ENCODE peak calls at places on chromosomes 1 and 21, in ten cellular contexts. A is fibroblast of pulmonary artery, F is psoas muscle, E is foreskin fibroblast, K is mucosa of descending colon, Z is BJ, C is hepatocyte, J is tibial artery, P is IMR-90, W is OCI-LY7. O is an unnamed sample.

GRCh38 chr1:246784621-246785535 is 60.7 kb downstream of the SCCPDH start:
- DNase-seq in A (peak), F (no peak), E (peak), K (no peak), Z (no peak), C (no peak), J (peak), P (peak), W (no peak), O (no peak)

GRCh38 chr1:168565825-168566224 is 10.6 kb upstream of the XCL1 start:
- DNase-seq in A (no peak), F (no peak), E (no peak), K (no peak), Z (no peak), C (no peak), J (no peak), P (no peak), W (no peak), O (no peak)

GRCh38 chr1:158814970-158815369 is 16.2 kb upstream of the MNDA start:
- DNase-seq in A (no peak), F (no peak), E (no peak), K (no peak), Z (no peak), C (no peak), J (no peak), P (no peak), W (no peak), O (no peak)

GRCh38 chr1:151993084-151993733 is 450 bp downstream of the S100A10 start:
- DNase-seq in A (no peak), F (peak), E (peak), K (peak), Z (no peak), C (peak), J (peak), P (no peak), W (peak), O (no peak)

GRCh38 chr1:112713466-112714312 is 1.4 kb downstream of the PPM1J start:
- DNase-seq in A (no peak), F (peak), E (no peak), K (no peak), Z (no peak), C (no peak), J (no peak), P (no peak), W (peak), O (no peak)

GRCh38 chr1:3772027-3772714 is 378 bp upstream of the SMIM1 start:
- DNase-seq in A (peak), F (peak), E (peak), K (peak), Z (no peak), C (peak), J (peak), P (peak), W (peak), O (peak)

GRCh38 chr1:200075522-200075921 is 48.0 kb downstream of the NR5A2 start:
- DNase-seq in A (peak), F (no peak), E (no peak), K (no peak), Z (no peak), C (no peak), J (no peak), P (no peak), W (peak), O (no peak)

GRCh38 chr21:46255166-46255565 is 26.6 kb upstream of the LSS start:
- DNase-seq in A (no peak), F (no peak), E (no peak), K (no peak), Z (no peak), C (no peak), J (no peak), P (no peak), W (no peak), O (no peak)

GRCh38 chr1:78627321-78627720 is 7.1 kb downstream of the IFI44L start:
- DNase-seq in A (no peak), F (no peak), E (peak), K (no peak), Z (no peak), C (no peak), J (no peak), P (peak), W (no peak), O (no peak)

GRCh38 chr1:33055210-33055991 is 18.7 kb upstream of the AK2 start:
- DNase-seq in A (peak), F (peak), E (peak), K (peak), Z (no peak), C (peak), J (peak), P (peak), W (peak), O (peak)

GRCh38 chr1:186082235-186082937 is 292.7 kb downstream of the TPR start:
- DNase-seq in A (peak), F (peak), E (peak), K (peak), Z (no peak), C (peak), J (peak), P (peak), W (peak), O (peak)

GRCh38 chr1:1291023-1291528 is 10.8 kb downstream of the SCNN1D start:
- DNase-seq in A (no peak), F (peak), E (no peak), K (peak), Z (no peak), C (no peak), J (no peak), P (no peak), W (no peak), O (no peak)

GRCh38 chr1:53398585-53399365 is 60.4 kb upstream of the DMRTB1 start:
- DNase-seq in A (no peak), F (no peak), E (no peak), K (no peak), Z (no peak), C (no peak), J (peak), P (no peak), W (no peak), O (no peak)

GRCh38 chr21:46599251-46599572 is 5.7 kb downstream of the S100B start:
- DNase-seq in A (peak), F (no peak), E (peak), K (no peak), Z (peak), C (peak), J (no peak), P (peak), W (no peak), O (no peak)

DNA sequence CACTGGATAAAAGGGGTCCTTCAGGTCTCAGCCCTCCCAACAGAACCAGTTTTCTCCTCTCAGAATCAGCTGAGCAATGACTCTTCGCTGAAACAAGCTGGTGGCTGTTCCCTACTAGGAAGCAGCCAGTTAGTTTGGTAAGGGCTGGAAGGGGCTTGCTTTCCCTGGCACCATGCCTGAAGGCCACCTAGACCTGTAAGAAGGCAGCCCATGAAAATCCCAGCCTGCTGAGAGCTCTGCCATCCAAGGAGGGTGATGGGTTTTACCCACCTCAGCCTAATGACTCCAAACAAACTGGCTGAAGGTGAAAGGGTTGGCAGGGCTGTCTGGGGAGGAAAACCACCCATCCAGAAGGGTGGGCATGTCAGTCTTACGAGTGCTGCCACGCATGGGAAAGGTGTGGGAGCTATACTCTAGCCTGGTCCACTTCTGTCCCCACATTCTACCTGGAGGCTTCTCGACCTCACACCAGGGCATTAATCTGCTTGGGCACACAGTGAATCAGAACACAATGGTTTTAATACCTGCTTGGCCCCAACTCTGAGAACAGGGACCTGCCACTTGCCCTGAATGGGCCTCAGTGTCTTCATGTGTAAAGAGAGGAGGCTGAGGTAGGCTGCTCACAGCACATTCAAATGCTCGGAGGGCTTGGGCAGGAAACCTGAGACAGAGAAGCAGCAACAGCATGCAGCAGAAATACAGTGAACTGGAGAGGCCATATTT is 53.1 kb downstream of the CD46 start:
- DNase-seq in A (no peak), F (no peak), E (no peak), K (no peak), Z (no peak), C (no peak), J (peak), P (no peak), W (no peak), O (no peak)
- H3K4me3 ChIP-seq in A (no peak), F (peak), E (no peak), K (no peak), Z (no peak), C (no peak), J (no peak), P (no peak), W (no peak), O (no peak)

GRCh38 chr21:44455524-44456206 is 355 bp downstream of the LRRC3 start:
- DNase-seq in A (peak), F (peak), E (peak), K (peak), Z (no peak), C (peak), J (no peak), P (no peak), W (no peak), O (no peak)

GRCh38 chr21:44454747-44455523 is at the start of gene LRRC3:
- DNase-seq in A (peak), F (peak), E (peak), K (peak), Z (peak), C (peak), J (peak), P (peak), W (peak), O (peak)

GRCh38 chr21:44456915-44457736 is 1.8 kb downstream of the LRRC3 start:
- DNase-seq in A (no peak), F (peak), E (no peak), K (peak), Z (no peak), C (no peak), J (peak), P (no peak), W (no peak), O (no peak)

GRCh38 chr21:44454058-44454457 is 1.3 kb upstream of the LRRC3 start:
- DNase-seq in A (no peak), F (no peak), E (no peak), K (no peak), Z (no peak), C (no peak), J (no peak), P (no peak), W (no peak), O (no peak)

GRCh38 chr21:44456207-44456914 is 1.1 kb downstream of the LRRC3 start:
- DNase-seq in A (no peak), F (peak), E (no peak), K (peak), Z (no peak), C (no peak), J (peak), P (no peak), W (no peak), O (no peak)
- H3K4me3 ChIP-seq in A (peak), F (peak), E (peak), K (no peak), Z (peak), C (peak), J (peak), P (no peak), W (no peak), O (peak)

GRCh38 chr1:25848531-25848930 is 10.7 kb downstream of the AUNIP start:
- DNase-seq in A (no peak), F (no peak), E (peak), K (no peak), Z (no peak), C (no peak), J (no peak), P (peak), W (no peak), O (no peak)

GRCh38 chr1:25844485-25845337 is 14.5 kb downstream of the AUNIP start:
- DNase-seq in A (no peak), F (no peak), E (no peak), K (no peak), Z (no peak), C (no peak), J (no peak), P (peak), W (no peak), O (no peak)

GRCh38 chr1:25847929-25848328 is 11.3 kb downstream of the AUNIP start:
- DNase-seq in A (no peak), F (no peak), E (no peak), K (no peak), Z (no peak), C (no peak), J (no peak), P (no peak), W (no peak), O (no peak)

GRCh38 chr1:25845664-25846063 is 13.6 kb downstream of the AUNIP start:
- DNase-seq in A (no peak), F (no peak), E (no peak), K (no peak), Z (no peak), C (no peak), J (no peak), P (no peak), W (no peak), O (no peak)

GRCh38 chr1:25843483-25843882 is 15.8 kb downstream of the AUNIP start:
- DNase-seq in A (no peak), F (no peak), E (no peak), K (no peak), Z (no peak), C (no peak), J (no peak), P (no peak), W (no peak), O (no peak)
- H3K4me3 ChIP-seq in A (no peak), F (no peak), E (no peak), K (no peak), Z (no peak), C (no peak), J (no peak), P (no peak), W (no peak), O (no peak)

DNA sequence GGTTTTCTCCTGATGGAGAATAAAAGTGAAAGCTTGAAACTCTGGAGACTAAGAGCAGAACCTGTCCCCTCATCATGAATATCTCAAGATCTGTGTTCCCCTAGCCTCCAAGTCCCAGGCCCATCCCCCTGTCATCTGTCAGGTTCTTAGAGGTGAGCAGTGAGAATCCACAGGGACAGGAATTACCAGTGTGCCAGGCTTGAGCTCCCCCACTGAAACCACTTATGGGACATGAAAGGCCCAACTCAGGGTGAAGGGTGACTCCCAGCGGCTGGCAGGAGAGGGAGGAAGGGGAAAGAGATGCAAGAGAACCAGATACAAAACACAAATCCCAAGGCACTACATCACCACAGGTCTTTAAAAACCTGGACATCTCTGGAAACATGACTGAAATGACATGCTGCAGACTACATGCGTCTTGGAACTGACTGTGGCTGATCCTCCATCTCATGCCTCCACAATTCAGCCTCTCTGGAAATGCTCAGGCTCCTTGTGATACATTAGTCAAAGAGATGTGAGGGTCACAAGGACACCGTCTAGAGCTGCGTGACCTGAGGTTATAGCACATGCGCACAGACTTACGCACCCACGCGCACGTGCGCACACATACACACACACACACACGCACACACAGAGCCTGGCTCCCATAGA is 6.8 kb upstream of the LY9 start:
- DNase-seq in A (no peak), F (no peak), E (no peak), K (no peak), Z (no peak), C (no peak), J (no peak), P (no peak), W (no peak), O (no peak)
- H3K4me3 ChIP-seq in A (no peak), F (no peak), E (no peak), K (no peak), Z (no peak), C (no peak), J (no peak), P (no peak), W (no peak), O (no peak)

DNA sequence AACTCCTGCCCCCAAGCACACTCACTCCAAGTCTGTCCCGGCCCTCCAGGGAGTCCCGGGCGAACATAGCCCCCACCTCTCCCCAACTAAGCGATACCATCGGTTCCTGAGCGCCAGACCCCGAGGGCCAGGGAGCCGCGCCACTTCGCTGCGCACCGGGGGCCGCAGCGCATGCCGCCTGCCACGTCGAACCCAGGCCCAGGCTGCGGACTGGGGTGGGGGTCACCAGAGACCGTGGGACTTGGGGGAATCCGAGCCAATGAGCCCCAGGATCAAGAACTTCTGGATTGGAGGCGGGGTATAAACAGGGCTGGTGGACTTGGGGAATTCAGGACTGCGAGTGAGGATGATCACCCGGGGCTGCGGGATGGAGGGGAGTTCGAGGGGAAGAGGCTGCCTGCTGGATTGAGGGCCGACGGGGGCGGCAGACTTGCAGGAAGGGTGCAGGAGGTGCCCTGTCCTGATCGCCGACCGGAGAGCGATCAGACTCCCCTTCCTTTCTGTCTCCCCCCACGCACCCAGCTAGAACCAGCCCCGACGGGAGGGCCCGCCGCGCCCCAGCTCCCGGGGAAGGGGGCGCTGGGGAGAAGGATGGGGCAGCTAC is 640 bp downstream of the RSPO1 start:
- DNase-seq in A (no peak), F (no peak), E (no peak), K (no peak), Z (no peak), C (no peak), J (no peak), P (no peak), W (no peak), O (no peak)
- H3K4me3 ChIP-seq in A (no peak), F (peak), E (peak), K (no peak), Z (peak), C (no peak), J (peak), P (peak), W (no peak), O (no peak)

DNA sequence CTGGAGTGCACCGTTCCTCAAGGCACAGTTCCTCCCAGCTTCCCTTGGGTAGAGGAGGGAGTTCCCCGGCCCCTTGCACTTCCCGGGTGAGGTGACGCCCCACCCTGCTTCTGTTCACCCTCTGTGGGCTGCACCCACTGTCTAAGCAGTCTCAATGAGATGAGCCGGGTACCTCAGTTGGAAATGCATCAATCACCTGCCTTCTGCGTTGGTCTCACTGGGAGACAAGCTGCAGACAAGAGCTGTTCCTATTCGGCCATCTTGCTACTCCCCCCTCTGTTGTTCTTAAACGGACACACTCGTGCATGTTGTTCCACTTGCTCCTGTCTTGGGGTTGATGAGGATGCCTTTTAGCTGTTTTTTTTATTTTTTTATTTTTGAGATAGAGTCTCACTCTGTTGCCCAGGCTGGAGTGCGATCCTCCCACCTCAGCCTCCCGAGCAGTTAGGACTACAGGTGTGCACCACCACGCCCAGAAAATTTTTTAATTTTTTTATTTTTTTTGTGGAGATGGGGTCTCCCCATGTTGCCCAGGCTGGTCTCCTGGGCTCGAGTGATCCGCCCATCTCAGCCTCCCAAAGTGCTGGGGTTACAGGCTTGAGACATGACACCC is 3.0 kb upstream of the MORC3 start:
- DNase-seq in A (no peak), F (no peak), E (no peak), K (no peak), Z (no peak), C (no peak), J (no peak), P (no peak), W (no peak), O (no peak)
- H3K4me3 ChIP-seq in A (no peak), F (no peak), E (no peak), K (no peak), Z (no peak), C (no peak), J (no peak), P (no peak), W (no peak), O (no peak)

DNA sequence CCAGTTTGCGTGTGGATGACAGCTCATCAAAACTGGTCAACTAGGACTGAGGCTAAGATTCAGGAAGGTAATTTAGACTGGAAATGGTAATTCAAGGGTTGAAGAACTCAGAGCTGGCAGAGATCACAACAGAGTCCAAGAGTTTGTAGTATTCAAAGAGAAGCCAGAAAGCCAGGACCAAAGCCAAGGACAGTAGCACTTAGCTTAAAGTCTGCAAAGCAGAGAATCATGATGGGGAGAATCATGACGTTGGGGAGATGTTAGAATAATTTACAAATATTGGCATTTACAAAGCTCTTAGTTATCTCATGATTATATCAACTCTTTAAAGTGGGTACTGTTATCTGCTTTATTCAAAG is 32.6 kb downstream of the RNF11 start:
- DNase-seq in A (peak), F (no peak), E (peak), K (no peak), Z (no peak), C (no peak), J (no peak), P (no peak), W (no peak), O (no peak)
- H3K4me3 ChIP-seq in A (no peak), F (no peak), E (no peak), K (no peak), Z (no peak), C (no peak), J (no peak), P (no peak), W (no peak), O (no peak)

DNA sequence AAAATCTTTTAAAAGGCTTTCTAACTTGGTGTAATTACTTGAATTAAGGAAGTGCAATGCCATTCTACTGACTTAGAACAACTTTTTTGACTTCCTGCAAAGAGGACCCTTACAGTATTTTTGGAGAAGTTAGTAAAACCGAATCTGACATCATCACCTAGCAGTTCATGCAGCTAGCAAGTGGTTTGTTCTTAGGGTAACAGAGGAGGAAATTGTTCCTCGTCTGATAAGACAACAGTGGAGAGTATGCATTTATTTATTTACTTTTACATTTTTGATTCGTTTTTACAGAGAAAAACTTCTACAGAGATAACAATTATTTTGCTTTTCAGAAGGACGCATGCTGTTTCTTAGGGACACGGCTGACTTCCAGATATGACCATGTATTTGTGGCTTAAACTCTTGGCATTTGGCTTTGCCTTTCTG is at the start of gene PTPRC:
- DNase-seq in A (no peak), F (no peak), E (no peak), K (no peak), Z (no peak), C (no peak), J (no peak), P (no peak), W (peak), O (peak)
- H3K4me3 ChIP-seq in A (no peak), F (peak), E (no peak), K (no peak), Z (no peak), C (no peak), J (peak), P (no peak), W (peak), O (peak)

GRCh38 chr1:232594018-232594502 is 35.9 kb downstream of the SIPA1L2 start:
- DNase-seq in A (no peak), F (no peak), E (no peak), K (no peak), Z (no peak), C (peak), J (no peak), P (peak), W (no peak), O (no peak)
- H3K4me3 ChIP-seq in A (no peak), F (no peak), E (no peak), K (no peak), Z (no peak), C (no peak), J (no peak), P (no peak), W (no peak), O (no peak)

O was measured in Jurkat, Clone E6-1.